ENCODE peak calls at places on chromosomes 5 and 9, in eight cellular contexts. L, H, O, M, S, J, V and X are unnamed samples.

GRCh38 chr5:14187660-14188059 is 44.5 kb downstream of the TRIO start:
- DNase-seq in J (peak; percentile 64), H (peak; percentile 48), L (no peak), M (no peak), V (no peak), S (no peak), O (no peak), X (no peak)

GRCh38 chr9:82982271-82982880 is 80.6 kb downstream of the RASEF start:
- DNase-seq in S (no peak), O (no peak), V (no peak), J (peak; percentile 39), H (no peak), L (no peak), M (no peak), X (no peak)

GRCh38 chr9:3809724-3810123 is 283.9 kb upstream of the RFX3 start:
- DNase-seq in L (no peak), H (no peak), S (no peak), O (no peak), M (no peak), J (peak; percentile 25), V (no peak), X (no peak)

GRCh38 chr5:16776611-16777251 is 159.4 kb downstream of the MYO10 start:
- DNase-seq in M (peak; percentile 40), V (no peak), J (no peak), O (peak; percentile 62), S (no peak), L (no peak), H (no peak), X (no peak)

GRCh38 chr5:173706700-173707099 is 90.2 kb upstream of the BOD1 start:
- DNase-seq in H (no peak), V (no peak), S (no peak), M (no peak), O (no peak), L (no peak), J (no peak), X (no peak)

GRCh38 chr9:81754245-81754644 is 64.9 kb upstream of the TLE1 start:
- DNase-seq in J (peak; percentile 49), H (no peak), S (no peak), V (no peak), O (no peak), M (no peak), L (no peak), X (no peak)

GRCh38 chr5:67156976-67157583 is 39.5 kb downstream of the CD180 start:
- DNase-seq in J (peak; percentile 11), M (peak; percentile 23), L (peak; percentile 64), V (peak; percentile 57), S (peak; percentile 68), O (peak; percentile 22), H (peak; percentile 41), X (no peak)

GRCh38 chr5:86095106-86095505 is 522.6 kb upstream of the COX7C start:
- DNase-seq in H (no peak), M (no peak), S (no peak), V (no peak), J (no peak), L (no peak), O (no peak), X (no peak)

GRCh38 chr5:114319821-114320220 is 42.0 kb upstream of the KCNN2 start:
- DNase-seq in S (no peak), O (no peak), H (peak; percentile 2), J (no peak), V (no peak), L (no peak), M (no peak), X (no peak)

GRCh38 chr5:65481635-65482271 is at the start of gene ADAMTS6:
- DNase-seq in J (peak; percentile 97), M (peak; percentile 87), L (peak; percentile 64), H (peak; percentile 99), V (peak; percentile 81), S (peak; percentile 84), O (peak; percentile 70), X (peak; percentile 45)

DNA sequence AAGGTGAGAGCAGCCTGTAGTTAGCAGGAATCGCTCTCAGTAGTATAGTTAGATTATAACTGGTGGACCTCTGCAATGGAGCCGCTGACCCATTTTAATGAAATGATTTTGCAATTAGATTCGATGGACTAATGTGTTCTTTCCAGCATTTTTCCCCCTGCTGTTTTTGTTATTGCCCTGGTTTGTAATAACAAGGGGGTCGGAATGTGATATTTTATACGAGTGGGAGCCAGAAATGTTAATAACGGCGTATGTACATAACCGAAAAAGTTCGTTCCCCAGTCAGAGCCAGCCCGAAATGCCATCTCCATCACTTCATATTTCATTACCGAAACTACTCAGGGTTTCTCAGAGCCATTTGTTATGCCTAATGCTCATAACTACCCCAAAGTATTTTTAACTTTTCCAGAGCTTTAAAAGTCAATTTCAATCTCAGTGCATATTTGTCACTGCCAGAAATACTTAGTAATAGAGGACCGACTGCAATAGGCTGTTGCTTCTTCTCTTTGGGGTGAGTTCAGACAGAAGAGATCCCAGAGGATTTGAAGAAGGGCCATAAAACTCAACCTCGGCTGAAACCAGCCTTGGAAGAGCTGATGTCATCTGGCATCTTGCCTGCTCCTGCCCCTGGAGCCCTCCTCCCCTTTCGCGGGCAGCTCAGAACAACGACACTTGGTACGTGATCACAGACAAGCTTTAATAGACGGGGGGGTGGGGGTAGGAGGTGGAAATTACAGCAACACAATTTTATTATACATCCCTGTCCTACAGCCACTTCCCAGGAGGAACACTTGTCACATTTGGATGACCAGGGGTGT is 186.3 kb upstream of the PANK3 start:
- DNase-seq in J (peak; percentile 33), M (no peak), S (no peak), O (no peak), H (peak; percentile 41), L (no peak), V (no peak), X (no peak)
- H3K27ac ChIP-seq in J (no peak overlapping the region), M (no peak overlapping the region), S (no peak overlapping the region), O (no peak overlapping the region), H (no peak overlapping the region), L (no peak overlapping the region), V (no peak overlapping the region), X (peak overlapping the region; percentile 39)

DNA sequence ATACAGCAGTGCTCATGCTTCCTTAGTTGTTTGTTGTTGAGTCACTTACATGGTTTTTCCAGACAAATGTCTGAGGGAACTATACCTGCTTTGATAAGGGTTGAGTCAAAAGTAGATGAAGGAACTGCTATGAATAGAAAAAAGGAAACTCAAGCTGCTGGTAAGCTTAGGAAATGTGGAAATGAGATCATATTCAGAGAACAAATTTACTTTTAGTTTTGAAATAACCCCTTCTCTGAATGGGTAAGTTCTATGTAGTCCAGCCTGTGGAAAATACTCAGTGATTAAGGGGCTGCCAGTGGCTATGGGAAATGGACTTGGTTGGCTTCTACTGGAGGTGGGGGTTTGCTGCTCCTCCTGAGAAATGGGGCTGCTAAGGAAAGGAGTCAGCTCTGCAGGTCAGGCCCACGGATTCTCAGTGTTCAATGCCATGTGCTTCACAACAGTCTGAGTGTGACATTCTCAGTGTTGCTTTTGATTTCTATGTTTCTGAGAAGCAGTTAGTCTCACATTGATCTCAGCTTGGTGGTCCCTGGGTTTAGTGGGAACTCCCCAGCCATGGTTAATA is 47.7 kb upstream of the GLRX start:
- DNase-seq in S (no peak), O (peak; percentile 54), M (no peak), L (no peak), V (no peak), H (no peak), J (peak; percentile 86), X (no peak)
- H3K27ac ChIP-seq in S (no peak overlapping the region), O (peak overlapping the region; percentile 21), M (peak overlapping the region; percentile 81), L (no peak overlapping the region), V (no peak overlapping the region), H (no peak overlapping the region), J (no peak overlapping the region), X (no peak overlapping the region)

DNA sequence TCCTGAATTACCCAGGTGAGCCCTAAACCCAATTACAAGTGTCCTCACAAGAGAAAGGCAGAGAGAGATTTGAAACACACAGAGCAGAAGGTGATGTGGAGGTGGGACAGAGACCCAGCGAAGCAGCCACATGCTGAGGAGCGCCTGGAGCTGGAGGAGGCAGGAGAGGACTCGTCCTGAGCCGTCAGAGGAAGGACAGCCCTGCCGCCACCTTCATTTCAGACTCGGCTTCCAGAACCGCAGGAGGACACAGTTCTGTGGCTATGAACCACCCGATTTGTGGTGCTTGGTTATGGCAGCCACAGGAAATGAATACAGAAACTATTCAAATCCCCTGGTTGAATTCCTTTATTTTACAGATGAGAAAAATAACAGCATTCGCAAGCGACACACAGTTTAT is 16.4 kb upstream of the FBP1 start:
- DNase-seq in J (no peak), M (no peak), L (no peak), V (no peak), H (no peak), S (no peak), O (no peak), X (no peak)
- H3K27ac ChIP-seq in J (no peak overlapping the region), M (peak overlapping the region; percentile 30), L (no peak overlapping the region), V (peak overlapping the region; percentile 17), H (no peak overlapping the region), S (no peak overlapping the region), O (no peak overlapping the region), X (no peak overlapping the region)

GRCh38 chr9:87334366-87334765 is 163.3 kb upstream of the DAPK1 start:
- DNase-seq in O (no peak), V (no peak), M (no peak), H (no peak), L (no peak), S (no peak), J (no peak), X (no peak)

GRCh38 chr9:87337335-87338074 is 160.2 kb upstream of the DAPK1 start:
- DNase-seq in V (no peak), H (peak; percentile 72), L (no peak), J (peak; percentile 65), S (no peak), M (no peak), O (no peak), X (no peak)

GRCh38 chr9:87336407-87336806 is 161.3 kb upstream of the DAPK1 start:
- DNase-seq in J (no peak), V (no peak), O (peak; percentile 46), L (no peak), S (no peak), H (peak; percentile 53), M (no peak), X (no peak)

GRCh38 chr9:87338075-87338989 is 159.3 kb upstream of the DAPK1 start:
- DNase-seq in M (no peak), O (no peak), V (no peak), S (no peak), J (no peak), L (no peak), H (no peak), X (no peak)

GRCh38 chr9:87336914-87337333 is 160.7 kb upstream of the DAPK1 start:
- DNase-seq in O (peak; percentile 75), M (no peak), S (no peak), L (peak; percentile 3), H (peak; percentile 93), J (peak; percentile 77), V (no peak), X (no peak)
- H3K27ac ChIP-seq in O (no peak overlapping the region), M (no peak overlapping the region), S (no peak overlapping the region), L (no peak overlapping the region), H (no peak overlapping the region), J (no peak overlapping the region), V (no peak overlapping the region), X (no peak overlapping the region)

DNA sequence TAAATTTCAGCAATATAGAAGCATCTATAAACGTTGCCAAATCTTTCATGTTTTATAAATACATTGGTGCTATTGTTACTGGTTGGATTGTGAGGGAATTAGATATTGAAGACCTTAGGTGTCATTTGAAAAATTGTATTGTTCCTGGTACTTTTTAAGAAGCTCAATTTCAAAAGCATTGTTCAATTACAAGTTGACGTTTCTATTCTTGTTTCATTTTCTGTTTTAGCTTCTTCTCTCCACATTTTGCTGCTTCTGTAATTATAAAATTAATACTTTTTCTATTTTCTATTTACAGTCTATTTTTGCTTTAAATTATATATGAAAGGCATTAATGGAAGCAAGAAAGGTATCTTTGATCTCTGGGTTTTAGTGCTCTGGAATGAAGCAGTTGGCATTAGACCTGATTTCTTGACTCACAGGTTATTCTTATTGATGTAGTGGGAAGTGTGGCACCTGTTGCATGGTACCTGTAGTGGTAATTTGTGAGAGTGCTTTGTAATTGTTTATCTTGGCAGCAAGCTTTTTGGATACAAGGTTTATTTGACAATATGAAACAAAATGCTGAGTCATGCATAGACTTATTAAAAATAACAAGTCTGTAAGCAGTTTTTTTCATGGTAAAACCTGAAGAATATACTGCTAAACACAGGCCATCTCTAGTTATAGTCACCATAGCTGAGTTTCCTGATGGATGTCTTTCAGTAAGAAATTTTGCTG is 13.2 kb downstream of the MACIR start:
- DNase-seq in H (no peak), V (no peak), J (peak; percentile 13), O (no peak), M (no peak), S (no peak), L (no peak), X (no peak)
- H3K27ac ChIP-seq in H (no peak overlapping the region), V (no peak overlapping the region), J (no peak overlapping the region), O (no peak overlapping the region), M (no peak overlapping the region), S (no peak overlapping the region), L (no peak overlapping the region), X (no peak overlapping the region)